ENCODE peak calls at places on chromosomes 12 and 14, in six cellular contexts. Z is OCI-LY7, D is esophagus squamous epithelium, B is aorta, C is neural progenitor cell, N is transverse colon. P is an unnamed sample. For H3K4me1, the result is how much of the 10 kb centered on the place peaks cover.

GRCh38 chr14:39442293-39442692 is 10.1 kb upstream of the FBXO33 start:
- DNase-seq in Z (no peak), D (no peak), B (no peak), C (no peak), N (no peak), P (no peak)

GRCh38 chr14:58297412-58297761 is 968 bp upstream of the ARID4A start:
- DNase-seq in Z (no peak), D (no peak), B (no peak), C (peak), N (no peak), P (no peak)

GRCh38 chr12:53097564-53098353 is at the start of gene IGFBP6:
- DNase-seq in Z (peak), D (no peak), B (peak), C (peak), N (peak), P (peak)

GRCh38 chr12:96233941-96234461 is 39.8 kb downstream of the ELK3 start:
- DNase-seq in Z (no peak), D (no peak), B (peak), C (no peak), N (peak), P (no peak)

GRCh38 chr14:65993996-65994395 is 492.2 kb upstream of the CCDC196 start:
- DNase-seq in Z (no peak), D (no peak), B (no peak), C (peak), N (no peak), P (no peak)

GRCh38 chr14:96038920-96039632 is at the start of gene C14orf132:
- DNase-seq in Z (no peak), D (no peak), B (peak), C (peak), N (peak), P (peak)

GRCh38 chr12:127550271-127550670 is 716.7 kb upstream of the TMEM132C start:
- DNase-seq in Z (no peak), D (no peak), B (no peak), C (no peak), N (no peak), P (no peak)

GRCh38 chr12:56155256-56155845 is 2.8 kb upstream of the MYL6 start:
- DNase-seq in Z (no peak), D (no peak), B (no peak), C (no peak), N (no peak), P (no peak)

GRCh38 chr14:65846469-65846868 is 433.9 kb downstream of the FUT8 start:
- DNase-seq in Z (no peak), D (no peak), B (no peak), C (no peak), N (no peak), P (no peak)

GRCh38 chr12:6435941-6436715 is 8.6 kb upstream of the CD27 start:
- DNase-seq in Z (no peak), D (no peak), B (no peak), C (no peak), N (no peak), P (no peak)

GRCh38 chr12:74322792-74323191 is 214.8 kb upstream of the ATXN7L3B start:
- DNase-seq in Z (no peak), D (no peak), B (no peak), C (no peak), N (no peak), P (no peak)

GRCh38 chr12:54162741-54163140 is 26.0 kb downstream of the SMUG1 start:
- DNase-seq in Z (no peak), D (no peak), B (no peak), C (no peak), N (no peak), P (no peak)

GRCh38 chr14:95490127-95490526 is 26.3 kb downstream of the SYNE3 start:
- DNase-seq in Z (no peak), D (no peak), B (no peak), C (no peak), N (no peak), P (no peak)

GRCh38 chr14:106518054-106518943 is 991.9 kb downstream of the TMEM121 start:
- DNase-seq in Z (peak), D (no peak), B (peak), C (no peak), N (peak), P (no peak)

GRCh38 chr12:7269273-7269672 is 34.6 kb upstream of the ACSM4 start:
- DNase-seq in Z (no peak), D (no peak), B (no peak), C (no peak), N (no peak), P (no peak)

GRCh38 chr14:105467249-105467941 is 7.2 kb upstream of the CRIP2 start:
- DNase-seq in Z (no peak), D (no peak), B (no peak), C (no peak), N (no peak), P (no peak)

GRCh38 chr12:14327717-14328116 is 37.8 kb upstream of the ATF7IP start:
- DNase-seq in Z (no peak), D (no peak), B (no peak), C (no peak), N (no peak), P (no peak)

GRCh38 chr12:113096675-113097461 is 38.7 kb downstream of the RASAL1 start:
- DNase-seq in Z (no peak), D (no peak), B (no peak), C (no peak), N (no peak), P (no peak)

GRCh38 chr12:113097716-113098427 is 37.7 kb downstream of the RASAL1 start:
- DNase-seq in Z (no peak), D (no peak), B (no peak), C (peak), N (no peak), P (peak)

GRCh38 chr12:113099764-113100163 is 35.8 kb downstream of the RASAL1 start:
- DNase-seq in Z (no peak), D (no peak), B (no peak), C (no peak), N (no peak), P (no peak)

GRCh38 chr12:113099364-113099763 is 36.2 kb downstream of the RASAL1 start:
- DNase-seq in Z (no peak), D (no peak), B (no peak), C (no peak), N (no peak), P (no peak)

GRCh38 chr12:113098428-113099028 is 37.0 kb downstream of the RASAL1 start:
- DNase-seq in Z (peak), D (peak), B (peak), C (peak), N (peak), P (peak)
- H3K4me1 ChIP-seq in Z (half or more), D (under half), B (under half), C (under half), N (under half), P (under half)

GRCh38 chr12:21221778-21222177 is 90.8 kb downstream of the SLCO1B1 start:
- DNase-seq in Z (no peak), D (no peak), B (no peak), C (no peak), N (no peak), P (no peak)
- H3K4me1 ChIP-seq in Z (under half), D (under half), B (under half), C (under half), N (under half), P (under half)

GRCh38 chr14:101066826-101067508 is 163.4 kb upstream of the RTL1 start:
- DNase-seq in Z (no peak), D (no peak), B (peak), C (no peak), N (peak), P (no peak)
- H3K4me1 ChIP-seq in Z (under half), D (under half), B (under half), C (under half), N (under half), P (under half)

DNA sequence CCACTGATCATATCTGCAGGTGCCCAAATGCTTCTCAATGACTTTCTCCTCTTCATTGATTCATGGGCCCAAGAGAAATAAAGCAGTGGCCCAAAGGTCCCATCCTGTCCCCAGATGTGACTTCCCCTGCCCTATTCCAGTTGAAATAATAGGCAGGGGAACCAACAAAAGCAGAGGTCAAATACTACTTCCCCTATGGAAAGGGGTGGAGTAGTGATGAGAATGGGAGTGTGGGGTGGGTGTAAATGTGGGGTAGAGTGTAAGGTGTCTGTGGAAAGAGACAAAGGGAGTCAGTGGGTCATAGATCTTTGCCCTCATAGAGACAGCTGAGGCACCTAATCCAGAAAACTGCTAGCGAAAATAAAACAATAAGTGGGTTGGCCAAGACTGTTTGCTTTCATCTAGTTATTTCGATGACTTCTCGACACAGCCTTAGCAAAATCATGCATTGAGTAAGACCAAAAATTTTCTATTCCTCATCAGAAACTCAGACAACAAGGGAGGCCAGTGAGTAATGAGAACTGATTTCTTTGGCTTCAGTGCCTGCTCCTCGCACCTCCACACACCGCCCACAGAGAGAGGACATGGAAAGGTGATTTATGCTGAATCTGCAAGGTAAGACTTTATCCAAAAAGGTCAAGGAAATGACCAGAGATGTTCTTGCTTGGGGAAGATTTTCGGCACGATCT is 10.9 kb upstream of the IL22 start:
- DNase-seq in Z (no peak), D (no peak), B (no peak), C (no peak), N (no peak), P (peak)
- H3K4me1 ChIP-seq in Z (under half), D (under half), B (under half), C (under half), N (under half), P (under half)

P was measured in cardiac muscle cell.